ENCODE peak calls at places on chromosomes 1 and 21, in six cellular contexts. A is activated naive CD4-positive, alpha-beta T cell; T is T-cell; W is left ventricle myocardium superior; U is pancreas; F is astrocyte of the spinal cord. V is an unnamed sample.

GRCh38 chr1:56137829-56138505 is 441.4 kb downstream of the PLPP3 start:
- DNase-seq in F (peak), W (no peak), U (no peak), T (no peak), A (no peak), V (no peak)

GRCh38 chr1:63779338-63779819 is 5.6 kb downstream of the ROR1 start:
- DNase-seq in T (no peak), U (no peak), F (peak), A (no peak), W (no peak), V (no peak)

GRCh38 chr1:172930142-172930541 is 120.6 kb downstream of the TNFSF18 start:
- DNase-seq in F (no peak), U (no peak), A (no peak), T (no peak), W (no peak), V (no peak)

GRCh38 chr1:27436204-27437159 is 44.1 kb downstream of the GPR3 start:
- DNase-seq in W (no peak), T (no peak), A (no peak), U (no peak), F (peak), V (no peak)

GRCh38 chr1:233168384-233168783 is 127.1 kb downstream of the PCNX2 start:
- DNase-seq in T (no peak), U (no peak), F (no peak), A (no peak), W (no peak), V (no peak)

GRCh38 chr1:8516793-8517556 is 199.1 kb downstream of the SLC45A1 start:
- DNase-seq in W (no peak), A (no peak), U (no peak), F (no peak), T (peak), V (no peak)

GRCh38 chr21:35674895-35675470 is 385.3 kb downstream of the SETD4 start:
- DNase-seq in T (no peak), W (no peak), A (no peak), U (no peak), F (peak), V (no peak)

GRCh38 chr1:1777950-1778826 is at the start of gene NADK:
- DNase-seq in U (peak), W (peak), F (no peak), T (peak), A (peak), V (no peak)

GRCh38 chr1:78101514-78101913 is 55.7 kb downstream of the GIPC2 start:
- DNase-seq in T (no peak), W (no peak), F (peak), U (no peak), A (no peak), V (peak)

GRCh38 chr1:89865498-89866385 is 44.9 kb downstream of the LRRC8D start:
- DNase-seq in A (no peak), F (peak), W (no peak), U (no peak), T (no peak), V (no peak)

GRCh38 chr1:161359316-161359715 is 8.4 kb downstream of the CFAP126 start:
- DNase-seq in F (no peak), T (no peak), U (no peak), W (no peak), A (no peak), V (no peak)

GRCh38 chr21:28523367-28523766 is 469.3 kb downstream of the LTN1 start:
- DNase-seq in T (no peak), F (no peak), A (no peak), U (no peak), W (no peak), V (no peak)

GRCh38 chr1:227470688-227471087 is 92.7 kb upstream of the ZNF678 start:
- DNase-seq in F (no peak), A (no peak), W (no peak), U (no peak), T (no peak), V (no peak)

GRCh38 chr1:205332015-205332791 is 10.7 kb upstream of the NUAK2 start:
- DNase-seq in U (no peak), T (no peak), W (no peak), F (no peak), A (no peak), V (no peak)

GRCh38 chr1:24437631-24438396 is 22.2 kb downstream of the NIPAL3 start:
- DNase-seq in A (no peak), W (peak), T (no peak), U (no peak), F (peak), V (no peak)

GRCh38 chr1:85342177-85342576 is 65.7 kb upstream of the BCL10 start:
- DNase-seq in U (no peak), T (no peak), A (no peak), F (peak), W (no peak), V (no peak)

GRCh38 chr1:226649780-226650179 is 89.3 kb downstream of the ITPKB start:
- DNase-seq in A (no peak), U (peak), F (no peak), W (peak), T (peak), V (no peak)

GRCh38 chr1:151325646-151326429 is 1.4 kb downstream of the PI4KB start:
- DNase-seq in W (no peak), F (peak), U (no peak), A (no peak), T (no peak), V (no peak)

GRCh38 chr1:202351725-202352124 is 3.2 kb downstream of the PPP1R12B start:
- DNase-seq in U (no peak), F (no peak), T (no peak), W (no peak), A (no peak), V (no peak)

GRCh38 chr1:86706018-86706417 is 1.6 kb downstream of the SH3GLB1 start:
- DNase-seq in A (no peak), F (no peak), T (no peak), W (no peak), U (no peak), V (no peak)

GRCh38 chr1:7199077-7199779 is 414.0 kb downstream of the CAMTA1 start:
- DNase-seq in U (no peak), F (peak), T (no peak), W (no peak), A (no peak), V (no peak)

GRCh38 chr21:44847261-44848056 is 26.0 kb downstream of the PTTG1IP start:
- DNase-seq in U (no peak), F (no peak), W (no peak), T (no peak), A (no peak), V (no peak)

GRCh38 chr1:17198476-17199258 is 6.3 kb upstream of the PADI1 start:
- DNase-seq in A (no peak), T (no peak), F (peak), U (no peak), W (no peak), V (no peak)

GRCh38 chr1:56508523-56508983 is 70.8 kb downstream of the PLPP3 start:
- DNase-seq in F (no peak), U (peak), T (no peak), W (peak), A (no peak), V (no peak)

GRCh38 chr1:56758135-56758534 is 61.1 kb downstream of the FYB2 start:
- DNase-seq in W (peak), T (no peak), F (no peak), A (no peak), U (no peak), V (no peak)

GRCh38 chr1:192476802-192477298 is 98.7 kb upstream of the RGS1 start:
- DNase-seq in F (peak), A (no peak), T (no peak), U (no peak), W (peak), V (peak)